ENCODE peak calls at places on chromosomes 13 and 19, in nine cellular contexts. Z, N, F, Q, R, L, S, U and K are unnamed samples. For H3K4me1, the result is how much of the 10 kb centered on the place peaks cover.

GRCh38 chr13:28022848-28023518 is 34.5 kb upstream of the URAD start:
- DNase-seq in Z (no peak), N (no peak), F (no peak), Q (no peak), R (no peak), L (no peak), S (peak), U (no peak), K (no peak)

GRCh38 chr19:17229890-17230289 is 3.9 kb downstream of the OCEL1 start:
- DNase-seq in Z (no peak), N (no peak), F (no peak), Q (no peak), R (no peak), L (no peak), S (no peak), U (no peak), K (no peak)

GRCh38 chr19:28542394-28543243 is 670.3 kb downstream of the UQCRFS1 start:
- DNase-seq in Z (no peak), N (no peak), F (no peak), Q (no peak), R (no peak), L (no peak), S (no peak), U (no peak), K (no peak)

GRCh38 chr19:12834976-12835757 is 788 bp upstream of the RTBDN start:
- DNase-seq in Z (no peak), N (no peak), F (peak), Q (peak), R (no peak), L (no peak), S (no peak), U (no peak), K (peak)

GRCh38 chr13:28452755-28453154 is 42.2 kb downstream of the FLT1 start:
- DNase-seq in Z (no peak), N (no peak), F (no peak), Q (no peak), R (no peak), L (no peak), S (no peak), U (no peak), K (no peak)

GRCh38 chr13:112799394-112799793 is 109.6 kb downstream of the ATP11A start:
- DNase-seq in Z (no peak), N (no peak), F (no peak), Q (peak), R (no peak), L (no peak), S (no peak), U (no peak), K (no peak)

GRCh38 chr19:54364775-54365257 is at the start of gene LAIR1:
- DNase-seq in Z (no peak), N (peak), F (peak), Q (no peak), R (no peak), L (peak), S (no peak), U (no peak), K (no peak)

GRCh38 chr13:36549771-36550170 is 117.5 kb downstream of the CCNA1 start:
- DNase-seq in Z (no peak), N (no peak), F (no peak), Q (no peak), R (no peak), L (no peak), S (no peak), U (no peak), K (no peak)

GRCh38 chr13:51739403-51740112 is 64.4 kb downstream of the DHRS12 start:
- DNase-seq in Z (peak), N (no peak), F (no peak), Q (no peak), R (no peak), L (no peak), S (no peak), U (no peak), K (no peak)

GRCh38 chr19:23823952-23824389 is 65.3 kb upstream of the ZNF681 start:
- DNase-seq in Z (peak), N (no peak), F (no peak), Q (no peak), R (no peak), L (no peak), S (no peak), U (no peak), K (no peak)

GRCh38 chr13:101640797-101641400 is 188.4 kb downstream of the ITGBL1 start:
- DNase-seq in Z (peak), N (no peak), F (no peak), Q (no peak), R (no peak), L (no peak), S (peak), U (no peak), K (no peak)

GRCh38 chr13:49240017-49240416 is 7.7 kb upstream of the CDADC1 start:
- DNase-seq in Z (peak), N (no peak), F (no peak), Q (no peak), R (no peak), L (no peak), S (peak), U (no peak), K (no peak)

GRCh38 chr13:21583496-21583895 is 20.5 kb downstream of the MICU2 start:
- DNase-seq in Z (no peak), N (no peak), F (no peak), Q (no peak), R (no peak), L (no peak), S (peak), U (no peak), K (no peak)

GRCh38 chr13:85543144-85543543 is 256.1 kb downstream of the SLITRK6 start:
- DNase-seq in Z (no peak), N (no peak), F (no peak), Q (no peak), R (no peak), L (no peak), S (no peak), U (no peak), K (no peak)

GRCh38 chr19:53463263-53463662 is 4.3 kb upstream of the ZNF813 start:
- DNase-seq in Z (no peak), N (no peak), F (peak), Q (no peak), R (peak), L (peak), S (peak), U (peak), K (no peak)

GRCh38 chr19:4597975-4598671 is 38.6 kb upstream of the SEMA6B start:
- DNase-seq in Z (peak), N (peak), F (peak), Q (peak), R (no peak), L (peak), S (no peak), U (peak), K (no peak)

GRCh38 chr19:28700176-28700575 is 512.8 kb downstream of the UQCRFS1 start:
- DNase-seq in Z (no peak), N (no peak), F (no peak), Q (no peak), R (no peak), L (no peak), S (no peak), U (no peak), K (no peak)

GRCh38 chr13:79405501-79405830 is 589 bp downstream of the RBM26 start:
- DNase-seq in Z (peak), N (no peak), F (no peak), Q (no peak), R (no peak), L (no peak), S (no peak), U (no peak), K (no peak)

GRCh38 chr13:76685938-76686337 is 200.3 kb downstream of the KCTD12 start:
- DNase-seq in Z (no peak), N (no peak), F (no peak), Q (no peak), R (no peak), L (no peak), S (no peak), U (no peak), K (no peak)

GRCh38 chr13:50544226-50544625 is 299.3 kb downstream of the DLEU7 start:
- DNase-seq in Z (no peak), N (no peak), F (no peak), Q (no peak), R (no peak), L (no peak), S (no peak), U (no peak), K (no peak)

GRCh38 chr19:2529473-2529918 is 53.6 kb downstream of the GADD45B start:
- DNase-seq in Z (peak), N (no peak), F (peak), Q (peak), R (no peak), L (peak), S (peak), U (no peak), K (no peak)

GRCh38 chr13:99911069-99911964 is 60.2 kb downstream of the ZIC5 start:
- DNase-seq in Z (no peak), N (no peak), F (no peak), Q (no peak), R (no peak), L (no peak), S (no peak), U (no peak), K (no peak)

GRCh38 chr19:39403331-39404312 is 3.0 kb upstream of the ZFP36 start:
- DNase-seq in Z (peak), N (peak), F (peak), Q (peak), R (peak), L (peak), S (peak), U (peak), K (peak)

GRCh38 chr19:39401549-39402416 is 4.9 kb upstream of the ZFP36 start:
- DNase-seq in Z (peak), N (peak), F (peak), Q (peak), R (no peak), L (peak), S (peak), U (no peak), K (no peak)

GRCh38 chr19:39399684-39400465 is 6.8 kb upstream of the ZFP36 start:
- DNase-seq in Z (no peak), N (no peak), F (no peak), Q (no peak), R (no peak), L (no peak), S (no peak), U (no peak), K (no peak)

GRCh38 chr19:39402417-39403297 is 4.0 kb upstream of the ZFP36 start:
- DNase-seq in Z (peak), N (peak), F (peak), Q (peak), R (peak), L (peak), S (peak), U (peak), K (peak)

DNA sequence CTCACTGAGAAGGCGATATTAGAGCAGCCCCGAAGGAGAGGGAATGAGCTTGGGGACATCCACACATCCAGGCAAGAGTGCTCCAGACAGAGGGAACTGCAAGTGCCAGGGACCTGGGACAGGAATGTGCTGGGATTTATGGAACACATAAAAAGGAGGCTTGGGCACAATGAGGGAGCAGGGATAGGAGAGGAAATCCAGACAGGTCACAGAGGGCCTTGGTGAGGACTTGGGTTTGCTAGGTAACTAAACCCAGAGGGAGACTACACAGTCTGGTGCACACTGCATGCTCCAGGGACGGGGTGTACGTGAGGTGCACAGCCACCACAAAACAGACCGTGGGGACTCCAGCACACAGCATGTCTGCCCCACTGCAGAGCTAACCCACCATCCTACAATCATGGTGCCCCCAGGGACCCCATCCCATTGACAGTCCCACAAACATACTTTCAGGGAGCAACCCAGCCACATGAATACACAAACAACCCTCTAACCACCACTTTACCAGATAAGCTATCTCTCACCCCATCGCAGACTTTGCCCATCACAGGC is 5.6 kb upstream of the ZFP36 start:
- DNase-seq in Z (no peak), N (no peak), F (no peak), Q (no peak), R (no peak), L (no peak), S (no peak), U (no peak), K (no peak)
- H3K4me1 ChIP-seq in Z (under half), N (half or more), F (half or more), Q (half or more), R (half or more), L (under half), S (under half), U (half or more), K (under half)

DNA sequence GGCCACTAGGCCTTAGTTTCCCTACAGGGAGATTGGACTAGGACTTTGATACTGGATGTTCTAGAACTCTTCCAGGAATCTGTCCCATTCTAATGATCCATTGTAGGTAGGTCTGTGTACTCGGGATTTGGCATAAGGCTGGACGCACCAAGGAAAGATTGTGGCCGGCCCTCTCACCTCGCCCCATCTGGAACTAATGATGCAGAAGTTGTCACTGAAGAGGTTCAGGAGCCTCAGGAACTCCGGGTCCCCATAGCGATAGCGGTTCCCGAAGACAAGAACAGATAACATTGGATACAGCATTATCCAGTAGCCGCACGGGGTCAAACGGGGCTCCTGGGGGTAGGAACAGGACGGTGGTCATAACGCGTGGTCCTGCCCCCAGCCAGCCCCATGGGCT is 11.2 kb downstream of the EGLN2 start:
- DNase-seq in Z (no peak), N (no peak), F (peak), Q (no peak), R (no peak), L (no peak), S (no peak), U (no peak), K (no peak)
- H3K4me1 ChIP-seq in Z (under half), N (half or more), F (half or more), Q (under half), R (half or more), L (under half), S (under half), U (half or more), K (under half)

DNA sequence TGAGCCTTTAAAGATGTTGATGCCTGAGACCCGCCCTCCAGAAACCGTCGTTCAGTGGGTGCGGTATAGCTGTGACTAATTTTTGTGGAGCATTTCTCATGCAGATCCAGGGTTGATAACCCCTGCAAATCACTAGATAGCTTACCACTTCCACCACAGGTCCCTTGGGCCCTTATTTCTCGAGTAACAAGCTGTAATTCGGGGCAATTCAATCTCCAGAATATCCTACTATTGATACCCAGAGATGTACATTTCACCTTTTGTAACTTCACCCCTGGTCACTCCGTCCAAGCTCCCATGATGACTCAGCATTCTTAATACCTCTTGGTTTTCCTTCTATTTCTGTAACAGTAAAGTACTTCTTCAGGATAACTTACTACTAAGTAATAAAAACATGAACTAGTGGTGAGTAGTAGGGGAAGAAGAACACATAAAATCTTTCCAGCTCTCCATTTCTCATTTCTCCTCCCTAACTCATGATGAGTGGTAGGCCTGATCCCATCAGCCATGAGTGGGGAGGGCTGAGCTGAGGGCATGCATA is 71.9 kb upstream of the UBL3 start:
- DNase-seq in Z (peak), N (no peak), F (no peak), Q (peak), R (no peak), L (no peak), S (peak), U (no peak), K (no peak)
- H3K4me1 ChIP-seq in Z (under half), N (under half), F (under half), Q (half or more), R (under half), L (under half), S (half or more), U (under half), K (under half)

GRCh38 chr19:45124021-45124420 is 31.0 kb downstream of the PPP1R37 start:
- DNase-seq in Z (no peak), N (no peak), F (no peak), Q (no peak), R (no peak), L (no peak), S (no peak), U (no peak), K (no peak)

GRCh38 chr19:45123440-45123850 is 30.5 kb downstream of the PPP1R37 start:
- DNase-seq in Z (no peak), N (no peak), F (no peak), Q (peak), R (no peak), L (no peak), S (no peak), U (no peak), K (no peak)

GRCh38 chr19:45125360-45125759 is 32.4 kb downstream of the PPP1R37 start:
- DNase-seq in Z (no peak), N (no peak), F (no peak), Q (no peak), R (no peak), L (no peak), S (no peak), U (no peak), K (no peak)

GRCh38 chr19:45121827-45122345 is 28.9 kb downstream of the PPP1R37 start:
- DNase-seq in Z (no peak), N (no peak), F (no peak), Q (peak), R (no peak), L (no peak), S (no peak), U (no peak), K (no peak)

GRCh38 chr19:45122832-45123231 is 29.9 kb downstream of the PPP1R37 start:
- DNase-seq in Z (no peak), N (no peak), F (no peak), Q (no peak), R (no peak), L (no peak), S (no peak), U (no peak), K (no peak)
- H3K4me1 ChIP-seq in Z (under half), N (under half), F (under half), Q (under half), R (under half), L (under half), S (under half), U (under half), K (under half)

DNA sequence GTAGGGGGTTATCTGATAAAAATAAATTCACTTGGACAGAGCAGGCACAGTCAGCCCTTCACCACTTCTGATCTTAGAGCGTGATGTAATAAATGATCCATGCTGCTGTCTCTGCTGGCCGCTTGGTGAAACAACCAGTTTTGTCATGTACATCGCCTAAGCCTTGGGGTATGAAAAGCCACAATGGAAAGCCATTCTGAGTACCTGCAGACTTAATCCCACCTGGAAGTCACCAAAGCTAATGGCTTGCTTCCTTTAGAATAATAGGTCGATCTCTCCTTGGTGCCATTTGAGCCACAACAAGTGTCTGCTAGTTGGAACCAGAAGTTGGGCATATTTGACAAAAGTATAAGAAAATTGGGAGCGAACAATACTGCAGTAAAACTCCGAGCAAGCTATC is 1649.7 kb upstream of the SPRY2 start:
- DNase-seq in Z (no peak), N (no peak), F (no peak), Q (no peak), R (no peak), L (no peak), S (no peak), U (no peak), K (no peak)
- H3K4me1 ChIP-seq in Z (under half), N (under half), F (under half), Q (under half), R (under half), L (under half), S (under half), U (under half), K (under half)

GRCh38 chr19:8451885-8452284 is 7.1 kb downstream of the HNRNPM start:
- DNase-seq in Z (peak), N (no peak), F (no peak), Q (peak), R (no peak), L (peak), S (peak), U (no peak), K (no peak)
- H3K4me1 ChIP-seq in Z (under half), N (half or more), F (half or more), Q (under half), R (half or more), L (under half), S (under half), U (half or more), K (half or more)

GRCh38 chr13:40986328-40986856 is 32.7 kb downstream of the ELF1 start:
- DNase-seq in Z (peak), N (no peak), F (no peak), Q (no peak), R (no peak), L (no peak), S (peak), U (no peak), K (no peak)

GRCh38 chr13:40983269-40983668 is 35.8 kb downstream of the ELF1 start:
- DNase-seq in Z (peak), N (no peak), F (no peak), Q (no peak), R (no peak), L (no peak), S (peak), U (no peak), K (no peak)

GRCh38 chr13:40985596-40986327 is 33.4 kb downstream of the ELF1 start:
- DNase-seq in Z (no peak), N (no peak), F (no peak), Q (no peak), R (no peak), L (no peak), S (no peak), U (no peak), K (no peak)

GRCh38 chr13:40983725-40984669 is 35.1 kb downstream of the ELF1 start:
- DNase-seq in Z (no peak), N (no peak), F (no peak), Q (no peak), R (no peak), L (no peak), S (no peak), U (no peak), K (no peak)

DNA sequence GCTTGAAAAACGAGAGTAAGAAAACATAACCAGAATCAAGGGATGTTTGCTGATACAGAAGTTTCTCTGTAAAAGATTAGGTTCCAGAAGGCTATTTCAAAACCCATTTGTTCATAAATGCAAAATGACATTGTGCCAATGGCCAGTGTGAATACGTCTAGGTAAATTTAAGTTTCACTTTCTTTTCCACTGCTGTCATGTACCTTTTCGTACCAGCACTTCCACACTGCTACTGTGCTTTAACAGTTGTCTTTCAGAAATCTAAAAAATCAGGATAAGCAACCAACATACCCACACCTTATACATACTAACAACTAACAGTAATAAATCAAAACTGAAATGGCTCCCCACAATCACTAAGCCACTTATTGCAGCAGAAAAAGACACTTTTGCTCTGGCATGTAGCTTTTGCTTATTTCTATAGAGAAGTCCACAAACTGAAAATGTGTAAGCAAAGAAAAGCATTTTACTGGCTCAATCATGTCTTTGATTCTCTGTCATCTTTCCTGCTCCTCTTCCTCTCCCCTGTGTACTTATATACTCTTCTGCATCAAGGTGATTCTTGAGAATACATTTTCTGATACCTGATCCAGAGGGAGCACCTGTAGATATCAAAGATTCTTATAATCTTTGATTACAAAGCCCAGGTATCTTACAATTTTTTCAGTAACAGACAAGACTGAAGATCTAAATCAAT is 34.3 kb downstream of the ELF1 start:
- DNase-seq in Z (peak), N (peak), F (no peak), Q (no peak), R (no peak), L (no peak), S (no peak), U (no peak), K (no peak)
- H3K4me1 ChIP-seq in Z (under half), N (half or more), F (half or more), Q (under half), R (half or more), L (under half), S (under half), U (half or more), K (under half)